ENCODE peak calls at places on chromosomes 3 and 15, in four cellular contexts. One of them, this sample, is unnamed.

GRCh38 chr15:63382966-63383710 is 1.5 kb upstream of the CA12 start:
- DNase-seq in HepG2: no peak
- DNase-seq in GM12891: no peak
- DNase-seq in H1: no peak
- DNase-seq in this sample: no peak

GRCh38 chr3:21920431-21920830 is 169.4 kb upstream of the ZNF385D start:
- DNase-seq in HepG2: no peak
- DNase-seq in GM12891: no peak
- DNase-seq in H1: no peak
- DNase-seq in this sample: no peak

GRCh38 chr3:195913382-195913781 is 5.0 kb upstream of the TNK2 start:
- DNase-seq in HepG2: no peak
- DNase-seq in GM12891: no peak
- DNase-seq in H1: no peak
- DNase-seq in this sample: no peak

GRCh38 chr15:68416158-68416535 is 15.8 kb downstream of the ITGA11 start:
- DNase-seq in HepG2: no peak
- DNase-seq in GM12891: no peak
- DNase-seq in H1: no peak
- DNase-seq in this sample: no peak

GRCh38 chr3:132399054-132399929 is 18.0 kb upstream of the DNAJC13 start:
- DNase-seq in HepG2: peak
- DNase-seq in GM12891: peak
- DNase-seq in H1: no peak
- DNase-seq in this sample: no peak

GRCh38 chr3:166527325-166527724 is 690.1 kb upstream of the BCHE start:
- DNase-seq in HepG2: no peak
- DNase-seq in GM12891: no peak
- DNase-seq in H1: no peak
- DNase-seq in this sample: no peak

GRCh38 chr15:57153140-57153539 is 223.2 kb upstream of the CGNL1 start:
- DNase-seq in HepG2: no peak
- DNase-seq in GM12891: no peak
- DNase-seq in H1: no peak
- DNase-seq in this sample: no peak

GRCh38 chr3:4060064-4060463 is 243.1 kb upstream of the SETMAR start:
- DNase-seq in HepG2: peak
- DNase-seq in GM12891: no peak
- DNase-seq in H1: no peak
- DNase-seq in this sample: no peak

GRCh38 chr3:88957751-88958452 is 149.5 kb upstream of the EPHA3 start:
- DNase-seq in HepG2: no peak
- DNase-seq in GM12891: no peak
- DNase-seq in H1: no peak
- DNase-seq in this sample: no peak

GRCh38 chr3:142498397-142499180 is 50.8 kb upstream of the XRN1 start:
- DNase-seq in HepG2: no peak
- DNase-seq in GM12891: no peak
- DNase-seq in H1: no peak
- DNase-seq in this sample: no peak
- TF ChIP-seq TAF1 in HepG2: no peak
- TF ChIP-seq TAF1 in GM12891: no peak
- TF ChIP-seq TAF1 in H1: no peak
- TF ChIP-seq TAF1 in this sample: no peak

DNA sequence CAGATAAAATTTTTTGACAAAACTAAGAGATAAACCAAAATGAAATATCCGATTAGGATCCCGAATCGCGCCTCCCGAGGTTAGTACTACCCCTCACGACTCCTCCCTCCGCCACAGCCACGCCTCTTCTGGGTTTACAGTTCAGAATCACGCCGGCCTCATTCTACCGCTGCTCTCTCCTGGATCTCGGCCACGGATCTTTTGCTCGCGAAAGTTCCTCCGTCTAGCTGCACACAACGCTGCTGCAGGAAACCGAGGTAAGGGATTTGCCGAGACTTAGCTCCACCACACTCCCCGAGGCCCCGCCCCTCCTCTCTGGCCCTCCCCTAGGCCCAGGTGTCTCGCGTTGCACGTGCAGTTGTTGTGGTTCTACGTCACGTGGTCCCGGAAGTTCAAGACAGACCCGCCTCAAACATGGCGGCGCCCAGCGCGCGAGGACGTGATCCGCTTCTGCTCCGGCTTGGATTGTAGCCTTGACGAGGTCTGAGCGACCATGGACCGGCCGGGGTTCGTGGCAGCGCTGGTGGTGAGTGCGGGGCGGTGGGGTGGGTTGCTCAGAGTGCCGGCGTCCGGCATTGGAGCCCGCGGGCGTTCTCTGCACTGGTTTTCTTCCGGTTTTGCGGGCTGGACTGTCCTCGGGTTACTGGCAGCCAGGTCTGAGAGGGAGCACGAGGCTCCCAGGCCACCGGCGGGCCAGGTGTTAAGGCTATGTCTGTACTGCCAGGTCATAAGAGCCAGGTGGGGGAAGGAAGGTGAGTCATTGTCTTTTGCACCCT is at the start of gene SLC25A26:
- DNase-seq in HepG2: peak
- DNase-seq in GM12891: peak
- DNase-seq in H1: peak
- DNase-seq in this sample: peak
- TF ChIP-seq POLR2A in HepG2: peak
- TF ChIP-seq POLR2A in GM12891: peak
- TF ChIP-seq POLR2A in H1: peak
- TF ChIP-seq POLR2A in this sample: peak

GRCh38 chr15:69554321-69554961 is 101.8 kb downstream of the RPLP1 start:
- DNase-seq in HepG2: peak
- DNase-seq in GM12891: no peak
- DNase-seq in H1: no peak
- DNase-seq in this sample: no peak
- TF ChIP-seq TAF1 in HepG2: no peak
- TF ChIP-seq TAF1 in GM12891: no peak
- TF ChIP-seq TAF1 in H1: no peak
- TF ChIP-seq TAF1 in this sample: no peak

GRCh38 chr3:37293646-37294045 is 119.3 kb upstream of the LRRFIP2 start:
- DNase-seq in HepG2: no peak
- DNase-seq in GM12891: no peak
- DNase-seq in H1: no peak
- DNase-seq in this sample: no peak

GRCh38 chr3:37291275-37291700 is 116.9 kb upstream of the LRRFIP2 start:
- DNase-seq in HepG2: no peak
- DNase-seq in GM12891: no peak
- DNase-seq in H1: no peak
- DNase-seq in this sample: no peak

GRCh38 chr3:37290551-37290950 is 116.2 kb upstream of the LRRFIP2 start:
- DNase-seq in HepG2: no peak
- DNase-seq in GM12891: no peak
- DNase-seq in H1: no peak
- DNase-seq in this sample: no peak

DNA sequence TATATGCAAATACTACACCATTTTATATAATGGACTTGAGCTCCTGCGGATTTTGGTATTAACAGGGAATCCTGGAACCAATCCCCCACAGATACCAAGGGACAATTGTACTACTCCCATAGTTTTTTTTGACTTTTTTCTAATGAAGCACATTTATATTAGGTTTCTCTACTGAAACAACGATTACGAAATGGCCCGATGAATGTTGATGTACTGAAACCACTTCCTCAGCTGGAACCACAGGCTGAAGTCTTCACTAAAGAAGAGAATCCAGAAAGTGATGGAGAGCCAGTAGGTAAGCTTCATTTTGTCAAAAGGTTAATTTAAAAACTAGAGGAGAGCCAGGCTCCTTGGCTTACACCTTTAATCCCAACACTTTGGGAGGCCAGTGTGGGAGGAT is 121.5 kb upstream of the LRRFIP2 start:
- DNase-seq in HepG2: no peak
- DNase-seq in GM12891: no peak
- DNase-seq in H1: no peak
- DNase-seq in this sample: no peak
- TF ChIP-seq POLR2A in HepG2: no peak
- TF ChIP-seq POLR2A in GM12891: no peak
- TF ChIP-seq POLR2A in H1: no peak
- TF ChIP-seq POLR2A in this sample: no peak

DNA sequence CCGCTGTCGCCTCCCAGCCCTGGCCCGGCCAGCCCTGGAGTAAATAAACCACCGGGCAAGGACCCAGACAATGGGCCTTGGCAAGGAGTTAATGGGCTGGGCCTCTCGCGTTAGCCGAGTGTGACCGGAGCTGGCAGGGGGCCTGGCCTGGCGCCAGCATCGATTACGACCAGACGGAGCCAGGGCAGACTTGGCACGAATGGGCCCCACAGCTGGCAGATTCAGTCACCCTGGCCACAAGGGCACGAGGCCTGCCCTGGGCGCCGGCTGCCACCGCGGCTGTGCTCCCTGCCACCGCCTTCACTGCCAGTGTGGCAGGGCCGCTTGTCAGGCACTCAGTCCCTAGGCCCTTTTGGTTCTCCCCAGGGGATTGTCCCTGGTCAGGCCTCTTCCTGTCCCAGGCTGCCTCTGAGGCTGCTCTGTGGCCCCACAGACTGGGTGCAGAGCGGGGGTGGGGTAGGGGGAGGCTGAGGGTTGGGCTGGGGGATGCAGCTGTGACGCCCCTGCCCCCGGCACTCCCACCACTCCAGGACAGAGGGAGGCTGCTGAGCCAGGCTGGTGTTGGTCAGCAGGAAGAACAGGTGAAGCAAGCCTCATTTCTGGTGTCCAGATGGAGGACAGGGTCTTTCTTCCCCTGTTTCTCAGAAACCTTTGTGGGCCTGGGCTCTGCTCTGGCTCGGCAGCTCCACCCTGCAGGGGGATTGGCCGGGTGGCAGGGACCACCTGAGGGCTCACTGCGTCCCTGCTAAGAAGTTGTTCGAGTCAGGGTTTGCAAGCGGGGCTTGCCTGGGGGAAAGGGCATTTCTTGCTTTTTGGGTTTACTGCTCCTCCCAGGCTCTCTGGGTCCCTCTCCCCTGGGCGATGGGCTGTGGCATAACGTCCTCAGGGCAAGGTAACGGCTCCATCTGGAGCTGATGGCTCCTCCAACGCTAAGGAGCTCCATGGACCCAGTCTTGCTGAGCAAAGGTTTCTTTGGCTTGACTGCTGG is 30.5 kb upstream of the SRP14 start:
- DNase-seq in HepG2: peak
- DNase-seq in GM12891: no peak
- DNase-seq in H1: no peak
- DNase-seq in this sample: peak
- TF ChIP-seq TAF1 in HepG2: peak
- TF ChIP-seq TAF1 in GM12891: no peak
- TF ChIP-seq TAF1 in H1: no peak
- TF ChIP-seq TAF1 in this sample: no peak

GRCh38 chr3:113533534-113533892 is 1.2 kb downstream of the SIDT1 start:
- DNase-seq in HepG2: no peak
- DNase-seq in GM12891: no peak
- DNase-seq in H1: no peak
- DNase-seq in this sample: no peak

GRCh38 chr3:113534365-113534764 is 2.0 kb downstream of the SIDT1 start:
- DNase-seq in HepG2: no peak
- DNase-seq in GM12891: no peak
- DNase-seq in H1: no peak
- DNase-seq in this sample: no peak

GRCh38 chr3:113532698-113533533 is 561 bp downstream of the SIDT1 start:
- DNase-seq in HepG2: no peak
- DNase-seq in GM12891: no peak
- DNase-seq in H1: no peak
- DNase-seq in this sample: no peak

GRCh38 chr3:113535898-113536297 is 3.5 kb downstream of the SIDT1 start:
- DNase-seq in HepG2: no peak
- DNase-seq in GM12891: no peak
- DNase-seq in H1: no peak
- DNase-seq in this sample: no peak

DNA sequence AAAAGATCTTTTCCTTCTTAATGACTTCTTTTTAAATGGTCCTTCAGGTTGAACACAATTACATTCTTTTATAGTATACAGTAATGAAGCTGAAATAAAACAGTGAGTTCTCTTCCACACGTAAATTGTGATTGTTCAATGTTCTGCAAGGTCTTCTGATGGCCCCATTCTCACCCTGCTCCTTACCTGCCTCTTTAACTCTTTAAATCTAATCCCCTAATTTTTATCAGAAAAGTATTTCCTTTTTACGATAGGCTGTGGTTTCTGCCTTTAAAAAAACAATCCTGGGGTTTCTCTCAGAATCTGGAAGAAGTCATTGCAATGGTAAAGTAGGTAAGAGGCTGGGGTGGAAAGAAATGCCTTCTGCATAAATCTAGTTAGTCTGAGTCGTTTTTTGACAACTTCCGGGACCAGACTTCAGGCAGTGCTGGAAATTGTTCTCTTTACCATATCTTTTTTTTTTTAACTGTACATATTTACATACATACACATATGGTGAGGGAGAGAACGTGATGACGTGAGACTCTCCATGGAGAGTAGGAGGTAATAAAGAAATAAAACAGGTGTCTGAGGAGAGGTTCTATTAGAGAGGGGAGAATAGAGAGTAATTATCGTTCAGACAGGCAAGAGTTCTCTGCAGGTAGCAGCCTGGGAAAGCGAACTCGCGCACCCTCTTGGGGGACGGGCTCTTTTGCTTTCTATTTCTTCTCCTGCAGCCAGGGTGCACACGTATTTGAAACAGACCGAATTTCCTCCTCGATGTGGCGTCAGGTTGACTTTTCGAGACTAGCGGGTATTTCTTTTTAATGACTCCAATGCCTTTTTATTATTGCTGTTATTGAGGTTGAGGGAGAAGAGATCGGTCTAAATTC is at the start of gene SIDT1:
- DNase-seq in HepG2: no peak
- DNase-seq in GM12891: no peak
- DNase-seq in H1: no peak
- DNase-seq in this sample: peak
- TF ChIP-seq POLR2A in HepG2: no peak
- TF ChIP-seq POLR2A in GM12891: peak
- TF ChIP-seq POLR2A in H1: no peak
- TF ChIP-seq POLR2A in this sample: peak

GRCh38 chr15:92157666-92158298 is 235.9 kb upstream of the ST8SIA2 start:
- DNase-seq in HepG2: no peak
- DNase-seq in GM12891: no peak
- DNase-seq in H1: no peak
- DNase-seq in this sample: no peak
- TF ChIP-seq TAF1 in HepG2: no peak
- TF ChIP-seq TAF1 in GM12891: no peak
- TF ChIP-seq TAF1 in H1: no peak
- TF ChIP-seq TAF1 in this sample: no peak

DNA sequence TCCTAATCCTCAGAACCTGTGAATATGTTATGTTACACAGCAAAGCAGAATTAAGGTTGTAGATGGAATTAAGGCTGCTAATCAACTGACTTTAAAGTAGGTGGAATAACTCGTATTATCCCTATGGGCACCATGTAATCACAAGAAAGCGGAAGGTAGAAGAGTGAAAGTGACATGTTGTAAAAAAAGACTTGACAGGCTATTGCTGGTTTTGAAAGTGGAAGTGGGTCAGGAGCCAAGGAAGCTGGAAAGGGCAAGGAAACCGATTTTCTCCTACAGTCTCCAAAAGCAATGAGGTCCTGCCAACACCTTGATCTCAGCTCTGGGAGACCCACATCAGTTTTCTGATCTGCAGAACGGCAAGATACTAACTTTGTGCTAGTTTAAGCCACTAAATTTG is 6.6 kb downstream of the TP63 start:
- DNase-seq in HepG2: no peak
- DNase-seq in GM12891: no peak
- DNase-seq in H1: no peak
- DNase-seq in this sample: no peak
- TF ChIP-seq POLR2A in HepG2: no peak
- TF ChIP-seq POLR2A in GM12891: no peak
- TF ChIP-seq POLR2A in H1: no peak
- TF ChIP-seq POLR2A in this sample: no peak

This sample was measured in GM12892.